ENCODE peak calls at places on chromosomes 6 and 20, in four cellular contexts. Z, X, Y and Q are unnamed samples.

GRCh38 chr6:14706378-14706929 is 539.4 kb upstream of the JARID2 start:
- DNase-seq in Y (peak), Z (no peak), X (peak), Q (peak)

GRCh38 chr20:58559368-58559729 is 44.1 kb upstream of the APCDD1L start:
- DNase-seq in Y (no peak), X (no peak), Z (no peak), Q (no peak)

GRCh38 chr6:113181164-113181563 is 676.0 kb upstream of the MARCKS start:
- DNase-seq in Z (no peak), X (no peak), Y (no peak), Q (no peak)

GRCh38 chr6:56730663-56731529 is 88.2 kb upstream of the DST start:
- DNase-seq in Y (no peak), Z (no peak), X (no peak), Q (peak)

GRCh38 chr6:168497381-168497780 is 56.4 kb downstream of the SMOC2 start:
- DNase-seq in X (no peak), Z (no peak), Y (no peak), Q (no peak)

GRCh38 chr20:521860-522259 is 21.7 kb downstream of the CSNK2A1 start:
- DNase-seq in Y (no peak), Z (no peak), X (no peak), Q (no peak)

GRCh38 chr6:44258921-44259320 is 1.6 kb upstream of the SLC35B2 start:
- DNase-seq in Z (no peak), Y (no peak), X (no peak), Q (no peak)

GRCh38 chr6:125558907-125559306 is 190.5 kb upstream of the HEY2 start:
- DNase-seq in Z (no peak), Y (no peak), X (no peak), Q (peak)

GRCh38 chr6:161104966-161105365 is 113.4 kb downstream of the MAP3K4 start:
- DNase-seq in X (no peak), Y (no peak), Z (no peak), Q (no peak)

GRCh38 chr6:54595844-54596243 is 250.7 kb upstream of the FAM83B start:
- DNase-seq in Y (no peak), Z (no peak), X (no peak), Q (no peak)

GRCh38 chr20:4607287-4607713 is 114.4 kb upstream of the PRND start:
- DNase-seq in Y (peak), Z (no peak), X (peak), Q (peak)

GRCh38 chr20:4067600-4068261 is 52.4 kb upstream of the RNF24 start:
- DNase-seq in Z (no peak), X (no peak), Y (no peak), Q (peak)

GRCh38 chr6:27049863-27050781 is 197.4 kb upstream of the PRSS16 start:
- DNase-seq in Y (no peak), Z (no peak), X (no peak), Q (no peak)

GRCh38 chr6:152399409-152399808 is 237.8 kb downstream of the SYNE1 start:
- DNase-seq in Z (no peak), X (no peak), Y (no peak), Q (no peak)

GRCh38 chr6:4102687-4103244 is 23.8 kb upstream of the FAM217A start:
- DNase-seq in Y (no peak), Z (no peak), X (no peak), Q (no peak)

GRCh38 chr6:146892613-146893401 is 294.0 kb downstream of the ADGB start:
- DNase-seq in Z (no peak), Y (no peak), X (no peak), Q (no peak)

GRCh38 chr6:17714177-17714576 is 7.5 kb upstream of the NUP153 start:
- DNase-seq in X (no peak), Y (no peak), Z (no peak), Q (no peak)

GRCh38 chr20:10578607-10579006 is 95.2 kb downstream of the JAG1 start:
- DNase-seq in Z (no peak), X (peak), Y (no peak), Q (peak)

GRCh38 chr20:59939879-59940128 is 301 bp downstream of the PPP1R3D start:
- DNase-seq in X (no peak), Y (peak), Z (no peak), Q (no peak)

GRCh38 chr6:139990865-139991264 is 616.4 kb upstream of the CITED2 start:
- DNase-seq in Y (no peak), X (no peak), Z (no peak), Q (no peak)

GRCh38 chr20:32909451-32909850 is 50.7 kb downstream of the EFCAB8 start:
- DNase-seq in Z (no peak), Y (no peak), X (no peak), Q (no peak)

GRCh38 chr6:132257561-132257960 is 143.7 kb downstream of the MOXD1 start:
- DNase-seq in X (no peak), Y (no peak), Z (no peak), Q (no peak)

GRCh38 chr20:48826883-48827771 is 672 bp downstream of the PREX1 start:
- DNase-seq in Z (no peak), X (no peak), Y (no peak), Q (no peak)

GRCh38 chr6:149864578-149865535 is 698 bp upstream of the LRP11 start:
- DNase-seq in Z (no peak), Y (peak), X (no peak), Q (peak)

GRCh38 chr20:34522969-34523871 is 7.0 kb downstream of the DYNLRB1 start:
- DNase-seq in Y (peak), X (peak), Z (no peak), Q (peak)

GRCh38 chr6:109381007-109381746 is 1.1 kb downstream of the CD164 start:
- DNase-seq in X (no peak), Z (no peak), Y (no peak), Q (no peak)

GRCh38 chr20:17648782-17649730 is 33.0 kb downstream of the RRBP1 start:
- DNase-seq in X (no peak), Z (no peak), Y (peak), Q (peak)

GRCh38 chr20:20150241-20150640 is 97.9 kb downstream of the CFAP61 start:
- DNase-seq in Y (no peak), Z (no peak), X (no peak), Q (no peak)
- H3K27ac ChIP-seq in Y (no peak), Z (no peak), X (no peak), Q (no peak)

GRCh38 chr6:11123978-11124377 is 12.5 kb upstream of the ERVFRD-1 start:
- DNase-seq in Z (no peak), X (no peak), Y (no peak), Q (no peak)
- TF ChIP-seq CTCF in Z (no peak), X (peak), Y (no peak), Q (no peak)

DNA sequence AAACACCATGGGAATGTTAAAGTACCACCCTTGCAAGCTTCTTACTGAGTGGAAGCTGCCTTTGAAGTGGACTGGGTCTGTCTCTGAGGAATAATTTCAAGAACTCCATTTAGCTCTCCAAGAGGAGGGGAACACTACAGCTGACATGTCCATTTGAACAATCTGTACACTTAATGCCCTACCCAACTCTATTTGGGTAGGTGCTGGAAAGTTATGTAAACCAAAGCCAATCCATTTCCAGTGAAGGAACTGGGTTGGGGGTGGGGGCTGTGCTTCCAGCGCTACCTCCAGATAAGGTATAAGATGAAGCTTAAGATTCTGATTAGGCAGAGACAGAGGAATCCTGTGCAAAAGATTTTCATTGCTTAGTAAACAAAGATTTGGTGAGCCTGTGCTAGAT is 122.0 kb downstream of the TCP11 start:
- DNase-seq in Z (no peak), Y (no peak), X (no peak), Q (no peak)
- H3K27ac ChIP-seq in Z (peak), Y (no peak), X (no peak), Q (no peak)

GRCh38 chr6:136104556-136104955 is 145.6 kb downstream of the MTFR2 start:
- DNase-seq in Z (no peak), X (no peak), Y (no peak), Q (no peak)
- TF ChIP-seq CTCF in Z (no peak), X (no peak), Y (no peak), Q (no peak)

GRCh38 chr6:105211831-105212230 is 32.0 kb upstream of the POPDC3 start:
- DNase-seq in Y (no peak), Z (no peak), X (no peak), Q (peak)

GRCh38 chr6:105207524-105208269 is 27.9 kb upstream of the POPDC3 start:
- DNase-seq in Y (no peak), Z (no peak), X (no peak), Q (no peak)

GRCh38 chr6:105210932-105211531 is 31.2 kb upstream of the POPDC3 start:
- DNase-seq in Y (no peak), X (no peak), Z (no peak), Q (no peak)

GRCh38 chr6:105212587-105212986 is 32.8 kb upstream of the POPDC3 start:
- DNase-seq in Y (no peak), X (no peak), Z (no peak), Q (no peak)

DNA sequence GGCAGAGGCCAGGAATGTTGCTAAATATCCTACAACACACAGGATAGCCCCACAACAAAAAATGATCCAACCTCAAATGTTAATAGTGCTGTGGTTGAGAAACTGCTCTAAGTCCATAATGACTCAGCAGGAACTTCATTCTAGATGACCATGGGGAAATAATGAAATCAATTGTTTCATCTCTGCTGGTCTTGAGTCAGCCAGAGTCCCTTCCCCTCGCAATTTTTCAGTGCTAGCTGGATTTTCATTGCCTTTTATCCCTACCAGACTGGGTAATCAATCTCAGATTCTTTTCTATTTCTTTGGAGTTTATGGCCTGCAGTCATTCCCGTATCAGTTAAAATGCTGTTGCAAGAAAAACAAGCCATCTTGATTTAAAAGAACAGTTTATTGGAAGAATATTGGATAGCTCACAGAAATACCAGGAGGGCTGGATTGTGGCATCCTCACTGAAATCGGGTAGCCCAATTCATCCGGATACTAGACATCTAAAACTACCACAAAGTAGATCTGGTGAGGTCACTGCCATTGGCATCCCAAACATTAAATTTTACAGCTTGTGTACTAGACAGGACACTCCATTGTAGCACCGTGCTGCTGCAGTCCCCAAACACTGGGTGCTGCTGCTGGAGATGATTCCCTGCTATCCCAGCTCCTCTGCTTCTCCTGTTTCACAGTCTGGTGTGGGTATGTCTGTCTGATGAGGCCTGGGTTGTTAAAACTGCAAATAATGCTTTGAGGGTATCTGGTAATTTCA is 30.3 kb upstream of the POPDC3 start:
- DNase-seq in Y (no peak), X (peak), Z (no peak), Q (peak)
- H3K27ac ChIP-seq in Y (no peak), X (no peak), Z (no peak), Q (no peak)

GRCh38 chr20:51563141-51563596 is 20.6 kb upstream of the NFATC2 start:
- DNase-seq in Y (no peak), Z (no peak), X (no peak), Q (no peak)

GRCh38 chr20:51560550-51561307 is 18.2 kb upstream of the NFATC2 start:
- DNase-seq in Y (no peak), Z (no peak), X (no peak), Q (no peak)

GRCh38 chr20:51562027-51562333 is 19.5 kb upstream of the NFATC2 start:
- DNase-seq in X (no peak), Y (no peak), Z (no peak), Q (no peak)

GRCh38 chr20:51563597-51564332 is 21.2 kb upstream of the NFATC2 start:
- DNase-seq in Y (peak), Z (no peak), X (peak), Q (peak)

GRCh38 chr20:51562334-51563140 is 20.0 kb upstream of the NFATC2 start:
- DNase-seq in Y (peak), X (peak), Z (no peak), Q (peak)
- TF ChIP-seq CTCF in Y (no peak), X (no peak), Z (no peak), Q (no peak)

DNA sequence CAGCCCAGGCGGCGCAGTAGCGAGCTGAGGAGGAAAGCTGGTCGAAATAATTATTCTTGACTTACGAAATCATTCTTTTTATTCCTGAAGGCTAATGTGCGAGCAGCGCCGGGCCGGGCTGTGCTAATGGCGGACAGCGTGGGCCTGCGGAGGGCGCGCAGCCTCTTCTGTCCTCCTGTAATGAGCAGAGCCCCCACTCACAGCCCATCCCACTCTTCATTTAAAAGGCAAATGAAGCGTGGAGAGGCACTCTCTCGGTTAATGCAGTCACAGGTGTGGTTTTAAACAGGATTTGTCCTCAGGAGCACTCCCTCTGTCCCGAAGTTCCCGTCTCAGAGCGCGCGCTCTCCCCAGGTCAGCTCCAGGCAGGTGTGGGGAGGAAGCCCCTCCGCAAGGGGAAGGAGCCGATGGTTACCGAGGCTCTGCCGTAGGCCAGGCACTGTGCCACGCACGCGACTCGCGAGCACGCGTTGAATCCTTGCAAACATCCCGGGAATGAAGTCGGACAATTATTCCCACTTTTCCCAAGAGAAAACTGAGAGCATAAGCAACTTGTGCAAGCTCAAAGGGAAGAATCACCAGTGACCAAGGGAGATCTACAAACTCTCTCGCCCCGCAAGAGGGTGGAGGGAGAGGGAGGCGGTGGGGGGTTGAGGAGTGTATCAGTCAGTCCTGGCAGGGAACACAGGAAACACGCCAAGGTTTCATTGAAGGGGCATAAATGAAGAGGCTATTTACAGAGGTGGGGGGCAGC is 35.5 kb upstream of the ZFAND3 start:
- DNase-seq in Z (no peak), X (no peak), Y (no peak), Q (no peak)
- H3K27ac ChIP-seq in Z (peak), X (no peak), Y (no peak), Q (peak)

GRCh38 chr6:16405349-16405865 is 167.0 kb downstream of the GMPR start:
- DNase-seq in Z (no peak), X (no peak), Y (no peak), Q (no peak)

GRCh38 chr6:16402501-16402900 is 164.1 kb downstream of the GMPR start:
- DNase-seq in X (no peak), Z (no peak), Y (no peak), Q (no peak)

GRCh38 chr6:16401868-16402267 is 163.5 kb downstream of the GMPR start:
- DNase-seq in X (no peak), Y (no peak), Z (no peak), Q (no peak)

GRCh38 chr6:16404456-16404855 is 166.1 kb downstream of the GMPR start:
- DNase-seq in Y (no peak), X (no peak), Z (no peak), Q (no peak)

GRCh38 chr6:16403831-16404230 is 165.4 kb downstream of the GMPR start:
- DNase-seq in Z (no peak), Y (no peak), X (no peak), Q (peak)
- TF ChIP-seq CTCF in Z (no peak), Y (no peak), X (no peak), Q (peak)

DNA sequence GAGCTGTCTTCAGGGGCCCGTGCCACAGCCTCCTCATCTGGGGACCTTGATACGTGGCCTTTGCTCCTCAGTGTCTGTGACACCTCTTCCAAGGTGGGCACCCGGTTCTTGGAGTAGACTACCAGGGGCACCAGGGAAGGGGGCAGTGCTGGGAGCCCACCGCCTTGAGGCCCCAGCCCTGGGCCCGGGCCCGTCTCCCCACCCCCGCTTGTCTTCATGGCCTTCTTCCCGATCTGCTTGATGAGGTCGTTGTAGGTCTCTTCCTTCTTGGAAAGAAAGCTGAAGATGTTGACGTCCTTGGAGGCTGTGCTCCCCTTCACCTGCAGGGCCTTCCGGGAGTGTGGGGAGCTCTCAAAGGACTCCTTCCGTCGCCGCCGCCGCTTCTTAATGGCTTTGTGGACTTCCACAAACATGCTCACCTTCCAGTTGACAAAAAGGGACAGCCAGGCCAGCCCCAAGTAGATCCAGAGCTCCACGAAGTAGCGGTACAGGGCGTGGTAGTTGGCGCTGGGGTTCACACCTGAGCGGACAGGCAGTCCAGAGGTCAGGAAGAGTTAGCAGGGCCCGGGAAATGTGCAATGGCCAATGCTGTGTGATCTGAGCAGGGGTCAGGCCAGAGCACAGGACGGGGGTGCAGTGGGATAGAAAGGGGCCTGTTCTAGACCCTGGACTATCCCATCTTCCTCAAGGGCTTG is 37.9 kb downstream of the KCNK5 start:
- DNase-seq in Y (no peak), Z (no peak), X (no peak), Q (no peak)
- H3K27ac ChIP-seq in Y (no peak), Z (no peak), X (no peak), Q (no peak)